ENCODE peak calls at places on chromosomes 13 and 19, in five cellular contexts. One of them, this sample, is unnamed.

GRCh38 chr13:63351081-63351480 is 1935.4 kb upstream of the PCDH20 start:
- DNase-seq in brain microvascular endothelial cell: no peak
- DNase-seq in adrenal gland: no peak
- DNase-seq in colonic mucosa: no peak
- DNase-seq in foreskin keratinocyte: no peak
- DNase-seq in this sample: no peak

GRCh38 chr13:28000567-28000966 is 12.1 kb upstream of the URAD start:
- DNase-seq in adrenal gland: no peak
- DNase-seq in foreskin keratinocyte: no peak
- DNase-seq in colonic mucosa: no peak
- DNase-seq in brain microvascular endothelial cell: no peak
- DNase-seq in this sample: no peak

GRCh38 chr19:46861691-46862503 is 1.1 kb downstream of the ARHGAP35 start:
- DNase-seq in adrenal gland: no peak
- DNase-seq in brain microvascular endothelial cell: no peak
- DNase-seq in colonic mucosa: peak
- DNase-seq in foreskin keratinocyte: no peak
- DNase-seq in this sample: no peak

GRCh38 chr19:11382898-11383705 is 1.0 kb downstream of the EPOR start:
- DNase-seq in adrenal gland: peak
- DNase-seq in foreskin keratinocyte: no peak
- DNase-seq in brain microvascular endothelial cell: no peak
- DNase-seq in colonic mucosa: peak
- DNase-seq in this sample: no peak

GRCh38 chr19:4969772-4970531 is 1.0 kb downstream of the KDM4B start:
- DNase-seq in adrenal gland: peak
- DNase-seq in brain microvascular endothelial cell: no peak
- DNase-seq in foreskin keratinocyte: peak
- DNase-seq in colonic mucosa: no peak
- DNase-seq in this sample: no peak

GRCh38 chr13:66312312-66313087 is 917.6 kb downstream of the PCDH9 start:
- DNase-seq in colonic mucosa: peak
- DNase-seq in brain microvascular endothelial cell: peak
- DNase-seq in foreskin keratinocyte: no peak
- DNase-seq in adrenal gland: no peak
- DNase-seq in this sample: peak

GRCh38 chr19:13118424-13119193 is 545 bp downstream of the NACC1 start:
- DNase-seq in brain microvascular endothelial cell: no peak
- DNase-seq in foreskin keratinocyte: no peak
- DNase-seq in colonic mucosa: peak
- DNase-seq in adrenal gland: peak
- DNase-seq in this sample: peak

GRCh38 chr13:50800091-50800739 is 43.3 kb downstream of the DLEU7 start:
- DNase-seq in colonic mucosa: no peak
- DNase-seq in adrenal gland: no peak
- DNase-seq in brain microvascular endothelial cell: no peak
- DNase-seq in foreskin keratinocyte: no peak
- DNase-seq in this sample: no peak

GRCh38 chr19:35309481-35310279 is 17.7 kb downstream of the MAG start:
- DNase-seq in colonic mucosa: no peak
- DNase-seq in foreskin keratinocyte: no peak
- DNase-seq in adrenal gland: no peak
- DNase-seq in brain microvascular endothelial cell: peak
- DNase-seq in this sample: no peak

GRCh38 chr19:34707661-34708060 is 26.4 kb upstream of the ZNF181 start:
- DNase-seq in foreskin keratinocyte: no peak
- DNase-seq in brain microvascular endothelial cell: no peak
- DNase-seq in colonic mucosa: no peak
- DNase-seq in adrenal gland: no peak
- DNase-seq in this sample: no peak

GRCh38 chr13:63455938-63456337 is 2040.3 kb upstream of the PCDH20 start:
- DNase-seq in adrenal gland: no peak
- DNase-seq in colonic mucosa: no peak
- DNase-seq in brain microvascular endothelial cell: no peak
- DNase-seq in foreskin keratinocyte: no peak
- DNase-seq in this sample: no peak

GRCh38 chr13:50690020-50690419 is 153.5 kb downstream of the DLEU7 start:
- DNase-seq in brain microvascular endothelial cell: no peak
- DNase-seq in adrenal gland: no peak
- DNase-seq in colonic mucosa: no peak
- DNase-seq in foreskin keratinocyte: no peak
- DNase-seq in this sample: no peak

GRCh38 chr19:30498707-30499106 is 126.5 kb downstream of the ZNF536 start:
- DNase-seq in brain microvascular endothelial cell: no peak
- DNase-seq in foreskin keratinocyte: no peak
- DNase-seq in colonic mucosa: no peak
- DNase-seq in adrenal gland: no peak
- DNase-seq in this sample: no peak

GRCh38 chr13:45584816-45585215 is 30.7 kb downstream of the ERICH6B start:
- DNase-seq in foreskin keratinocyte: no peak
- DNase-seq in adrenal gland: no peak
- DNase-seq in brain microvascular endothelial cell: no peak
- DNase-seq in colonic mucosa: no peak
- DNase-seq in this sample: no peak
- TF ChIP-seq CTCF in foreskin keratinocyte: peak
- TF ChIP-seq CTCF in adrenal gland: no peak
- TF ChIP-seq CTCF in brain microvascular endothelial cell: peak
- TF ChIP-seq CTCF in colonic mucosa: no peak
- TF ChIP-seq CTCF in this sample: no peak

GRCh38 chr13:97106323-97106722 is 112.0 kb upstream of the OXGR1 start:
- DNase-seq in foreskin keratinocyte: no peak
- DNase-seq in brain microvascular endothelial cell: no peak
- DNase-seq in colonic mucosa: no peak
- DNase-seq in adrenal gland: no peak
- DNase-seq in this sample: no peak
- H3K27ac ChIP-seq in foreskin keratinocyte: no peak
- H3K27ac ChIP-seq in brain microvascular endothelial cell: no peak
- H3K27ac ChIP-seq in colonic mucosa: no peak
- H3K27ac ChIP-seq in adrenal gland: no peak
- H3K27ac ChIP-seq in this sample: no peak

DNA sequence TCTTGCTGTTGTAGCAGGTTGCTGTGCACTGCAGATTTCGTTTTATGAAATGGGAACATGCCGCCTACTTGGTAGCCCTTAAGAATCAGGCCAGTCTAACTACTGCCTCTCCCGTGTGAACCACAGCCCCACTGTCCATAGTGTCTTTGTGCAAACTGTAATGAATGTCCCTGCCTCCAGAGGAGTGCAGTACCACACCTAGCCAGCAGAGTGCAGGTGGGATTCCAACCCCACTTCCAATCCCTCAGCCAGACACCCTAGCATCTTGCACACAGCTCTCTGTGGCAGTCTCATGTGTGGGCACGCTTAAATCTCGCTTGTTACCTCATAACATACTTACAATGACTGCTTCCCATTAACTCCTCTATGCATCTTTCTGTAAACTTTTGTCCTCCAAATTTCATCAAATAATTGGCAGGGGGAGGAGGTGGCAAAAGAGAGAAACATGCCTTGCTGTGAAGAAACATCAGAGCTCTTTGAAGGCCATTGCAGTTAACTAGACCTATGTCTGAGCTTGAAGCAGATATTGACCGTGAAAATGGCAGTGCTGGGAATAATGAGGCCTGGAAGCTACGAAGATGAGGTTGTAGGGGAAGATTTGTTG is 47.2 kb downstream of the ZAR1L start:
- DNase-seq in colonic mucosa: peak
- DNase-seq in adrenal gland: no peak
- DNase-seq in brain microvascular endothelial cell: no peak
- DNase-seq in foreskin keratinocyte: peak
- DNase-seq in this sample: peak
- TF ChIP-seq CTCF in colonic mucosa: peak
- TF ChIP-seq CTCF in adrenal gland: no peak
- TF ChIP-seq CTCF in brain microvascular endothelial cell: peak
- TF ChIP-seq CTCF in foreskin keratinocyte: peak
- TF ChIP-seq CTCF in this sample: peak

DNA sequence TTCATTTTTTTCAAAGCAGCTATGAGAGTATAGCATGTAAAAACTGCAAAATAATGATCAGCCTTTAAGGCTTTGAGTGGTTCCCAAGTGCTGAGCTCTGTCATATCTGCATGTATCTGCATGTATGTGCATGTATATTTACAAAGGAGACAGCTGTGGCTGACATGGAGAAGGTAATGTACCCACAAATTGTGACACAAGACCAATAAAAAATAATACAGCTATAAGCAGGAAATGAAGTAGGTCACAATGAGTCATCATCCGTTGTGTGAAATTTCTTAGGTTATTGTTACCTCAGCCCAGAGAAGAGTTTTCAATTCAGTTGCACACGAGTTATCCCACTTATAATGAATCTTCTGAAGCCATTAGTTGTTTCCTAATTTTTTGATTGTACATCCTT is 60.9 kb upstream of the MED4 start:
- DNase-seq in colonic mucosa: no peak
- DNase-seq in foreskin keratinocyte: peak
- DNase-seq in brain microvascular endothelial cell: peak
- DNase-seq in adrenal gland: no peak
- DNase-seq in this sample: peak
- H3K27ac ChIP-seq in colonic mucosa: peak
- H3K27ac ChIP-seq in foreskin keratinocyte: peak
- H3K27ac ChIP-seq in brain microvascular endothelial cell: no peak
- H3K27ac ChIP-seq in adrenal gland: no peak
- H3K27ac ChIP-seq in this sample: peak

DNA sequence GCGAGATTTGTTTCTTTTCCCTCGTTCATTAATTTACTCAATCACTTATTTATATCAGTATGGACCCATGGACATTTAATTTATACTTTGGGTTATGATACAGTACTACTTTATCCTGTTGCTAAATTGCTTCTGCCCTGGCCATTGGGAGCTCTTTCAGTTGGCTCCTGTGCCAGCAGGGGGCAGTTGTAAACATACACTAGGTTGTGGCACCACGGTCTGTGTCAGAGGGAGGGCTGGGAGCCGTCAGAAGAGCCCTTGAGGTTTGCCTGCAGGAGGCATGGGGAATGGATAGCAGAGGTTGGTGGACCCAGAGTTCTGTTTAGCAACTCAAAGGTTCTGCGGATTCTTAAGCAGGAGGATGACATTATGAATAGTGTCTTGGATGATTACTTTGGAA is 94.3 kb downstream of the ERCC5 start:
- DNase-seq in foreskin keratinocyte: no peak
- DNase-seq in colonic mucosa: no peak
- DNase-seq in adrenal gland: no peak
- DNase-seq in brain microvascular endothelial cell: no peak
- DNase-seq in this sample: no peak
- TF ChIP-seq CTCF in foreskin keratinocyte: peak
- TF ChIP-seq CTCF in colonic mucosa: no peak
- TF ChIP-seq CTCF in adrenal gland: no peak
- TF ChIP-seq CTCF in brain microvascular endothelial cell: peak
- TF ChIP-seq CTCF in this sample: no peak